ENCODE peak calls at places on chromosomes 11 and 22, in four cellular contexts. P, B, E and J are unnamed samples. For H3K4me1, the result is how much of the 10 kb centered on the place peaks cover.

GRCh38 chr11:57307666-57308270 is 17.0 kb downstream of the TNKS1BP1 start:
- DNase-seq in P (no peak), B (no peak), E (no peak), J (peak)

GRCh38 chr22:39185601-39186012 is 33.1 kb upstream of the CBX7 start:
- DNase-seq in P (no peak), B (peak), E (no peak), J (peak)

GRCh38 chr11:102572537-102573220 is 42.1 kb upstream of the MMP7 start:
- DNase-seq in P (no peak), B (no peak), E (no peak), J (no peak)

GRCh38 chr22:32024791-32025190 is 18.3 kb upstream of the SLC5A1 start:
- DNase-seq in P (no peak), B (no peak), E (no peak), J (no peak)

GRCh38 chr11:69470793-69471192 is 10.7 kb upstream of the LINC01488 start:
- DNase-seq in P (no peak), B (peak), E (no peak), J (no peak)

GRCh38 chr11:117000741-117001096 is 97.5 kb downstream of the SIK3 start:
- DNase-seq in P (no peak), B (no peak), E (no peak), J (no peak)

GRCh38 chr11:133917921-133918605 is 38.7 kb downstream of the IGSF9B start:
- DNase-seq in P (no peak), B (no peak), E (no peak), J (peak)

GRCh38 chr11:12159351-12160099 is 49.1 kb downstream of the MICAL2 start:
- DNase-seq in P (peak), B (no peak), E (no peak), J (no peak)

GRCh38 chr11:70532728-70533127 is 134.4 kb downstream of the CTTN start:
- DNase-seq in P (no peak), B (peak), E (no peak), J (no peak)

GRCh38 chr11:33667819-33668467 is 32.7 kb downstream of the C11orf91 start:
- DNase-seq in P (no peak), B (no peak), E (no peak), J (no peak)

GRCh38 chr11:68053981-68054812 is 15.4 kb downstream of the TCIRG1 start:
- DNase-seq in P (no peak), B (no peak), E (no peak), J (no peak)

GRCh38 chr11:88398372-88399140 is 61.0 kb upstream of the CTSC start:
- DNase-seq in P (peak), B (no peak), E (no peak), J (no peak)

GRCh38 chr22:21945453-21946261 is 7.0 kb downstream of the PPM1F start:
- DNase-seq in P (no peak), B (no peak), E (no peak), J (no peak)

GRCh38 chr11:133785795-133786194 is 59.5 kb downstream of the SPATA19 start:
- DNase-seq in P (no peak), B (no peak), E (no peak), J (no peak)

GRCh38 chr22:44165286-44165874 is 15.3 kb upstream of the PARVG start:
- DNase-seq in P (no peak), B (no peak), E (no peak), J (peak)

GRCh38 chr11:117696489-117696888 is 100.5 kb downstream of the DSCAML1 start:
- DNase-seq in P (no peak), B (no peak), E (no peak), J (no peak)

DNA sequence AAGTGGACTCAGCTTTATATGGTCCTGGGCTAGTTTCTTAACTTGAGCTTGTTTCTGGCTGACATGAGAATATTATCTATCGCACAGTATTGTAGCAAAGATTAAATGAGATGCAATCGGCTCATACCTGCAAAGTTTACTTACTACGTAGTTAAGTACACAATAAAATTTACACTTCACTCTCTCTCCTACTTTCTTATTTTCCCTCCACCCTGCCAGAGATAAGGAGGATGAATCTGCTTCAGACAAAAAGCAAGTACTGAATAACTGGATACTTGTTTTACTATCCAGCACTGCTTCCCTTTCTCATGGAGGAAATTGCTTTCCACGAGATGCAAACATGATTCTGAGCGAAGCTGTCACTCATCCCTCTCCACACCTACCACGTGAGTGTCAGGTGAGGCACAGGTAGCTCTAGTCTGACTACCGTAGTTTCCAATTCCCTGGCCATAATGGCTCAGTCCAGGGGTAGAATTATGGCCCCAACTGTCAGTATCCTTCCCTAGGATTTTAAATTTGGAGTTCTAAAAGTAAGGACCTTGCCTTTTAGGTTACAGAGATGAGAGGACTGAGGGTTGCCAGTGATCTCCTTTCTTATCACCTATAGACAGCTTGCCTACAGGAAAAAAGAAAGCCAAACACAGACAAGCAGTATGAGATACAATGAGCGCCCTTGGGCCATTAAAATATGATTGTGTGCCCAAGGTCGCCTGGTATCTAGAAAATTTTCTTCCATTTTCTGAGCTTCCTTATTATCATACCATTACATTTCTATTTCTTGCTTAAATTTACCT is 39.8 kb downstream of the GAB2 start:
- DNase-seq in P (no peak), B (no peak), E (no peak), J (no peak)
- H3K4me1 ChIP-seq in P (under half), B (under half), E (under half), J (under half)

GRCh38 chr11:64849600-64850356 is 5.3 kb upstream of the CDC42BPG start:
- DNase-seq in P (no peak), B (no peak), E (no peak), J (peak)

GRCh38 chr11:64846998-64847666 is 2.7 kb upstream of the CDC42BPG start:
- DNase-seq in P (peak), B (peak), E (peak), J (peak)

GRCh38 chr11:64848779-64849599 is 4.5 kb upstream of the CDC42BPG start:
- DNase-seq in P (no peak), B (no peak), E (no peak), J (no peak)

GRCh38 chr11:64850979-64851567 is 6.6 kb upstream of the CDC42BPG start:
- DNase-seq in P (no peak), B (no peak), E (no peak), J (no peak)

DNA sequence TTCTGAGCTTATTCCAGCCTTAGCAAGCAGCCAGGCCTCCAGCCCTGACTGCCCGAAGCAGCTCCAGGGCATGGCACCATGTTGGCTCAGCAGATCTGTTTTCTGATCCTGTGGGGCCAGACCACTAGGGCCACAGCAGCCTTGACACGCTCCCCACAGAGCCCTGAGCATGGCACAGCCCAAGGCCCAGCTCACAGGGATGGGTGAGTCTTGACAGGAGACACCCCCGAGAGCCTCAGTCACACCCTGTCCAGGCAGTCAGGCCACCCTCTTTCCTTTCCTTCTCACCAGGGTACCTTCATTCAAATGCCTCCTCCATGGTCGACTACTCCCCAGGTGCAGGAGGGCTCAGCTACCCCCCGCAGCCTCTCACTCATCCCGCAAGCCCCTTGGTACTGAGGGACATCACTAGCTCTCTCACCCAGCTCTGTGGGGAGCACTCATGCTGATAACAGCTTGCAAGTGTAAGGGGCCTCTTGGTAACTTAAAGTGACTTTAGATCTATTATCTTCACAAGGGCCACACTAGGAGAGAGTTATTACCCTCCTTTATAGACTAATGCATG is 3.8 kb upstream of the CDC42BPG start:
- DNase-seq in P (no peak), B (no peak), E (no peak), J (no peak)
- H3K4me1 ChIP-seq in P (under half), B (under half), E (under half), J (half or more)

GRCh38 chr22:29626497-29627195 is 23.2 kb downstream of the NF2 start:
- DNase-seq in P (no peak), B (no peak), E (no peak), J (no peak)
- H3K4me1 ChIP-seq in P (half or more), B (under half), E (under half), J (under half)

GRCh38 chr11:328012-328411 is 7.4 kb upstream of the IFITM3 start:
- DNase-seq in P (no peak), B (peak), E (no peak), J (no peak)
- H3K4me1 ChIP-seq in P (under half), B (under half), E (under half), J (under half)

GRCh38 chr11:9678576-9678975 is 14.7 kb downstream of the SWAP70 start:
- DNase-seq in P (no peak), B (no peak), E (no peak), J (no peak)
- H3K4me1 ChIP-seq in P (under half), B (under half), E (under half), J (under half)

DNA sequence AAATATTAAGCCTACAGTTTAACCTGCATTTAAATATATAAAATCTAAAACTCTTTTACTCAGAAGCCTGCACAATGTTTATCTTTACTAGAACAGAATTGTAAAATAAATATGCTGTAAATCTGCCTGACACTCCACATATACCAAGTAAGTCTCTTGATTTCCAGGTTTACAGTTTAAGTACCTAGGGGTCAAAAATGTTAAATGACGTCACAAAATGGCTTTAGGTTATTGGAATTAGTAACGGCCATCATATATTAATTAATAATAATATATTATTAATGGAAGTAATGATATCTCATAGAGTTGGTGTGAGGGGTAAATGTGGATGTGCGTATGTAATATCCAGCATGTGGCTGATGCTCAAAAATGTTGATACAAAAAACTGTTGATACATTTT is 114.8 kb upstream of the ANO5 start:
- DNase-seq in P (no peak), B (no peak), E (no peak), J (no peak)
- H3K4me1 ChIP-seq in P (under half), B (under half), E (under half), J (under half)